ENCODE peak calls at places on chromosomes 13 and 19, in ten cellular contexts. R is cardiac muscle cell; K is neuronal stem cell; L is M059J; A is NCI-H1105 treated with DMSO at 0.1 percent for 48 hours; I is T-helper 17 cell; Q is GM04504; M is iris pigment epithelial cell; C is activated T-helper 2 cell treated with anti-CD3 and anti-CD28 coated beads, Interferon-gamma antibody, Interleukin-2, Interleukin-4, amounts not matched to agents 10 μg/mL and 5 μg/mL and 100 μg/mL, durations not matched to agents 14 hours and 24 hours and 36 hours; Z is NCI-H1092. P is an unnamed sample.

GRCh38 chr13:27789495-27790303 is 2.6 kb upstream of the GSX1 start:
- DNase-seq in I (no peak), C (no peak), Z (no peak), M (no peak), A (no peak), L (no peak), K (no peak), R (no peak), Q (no peak), P (no peak)

GRCh38 chr19:46958542-46958941 is 61.1 kb upstream of the NPAS1 start:
- DNase-seq in R (peak), A (no peak), C (no peak), L (peak), I (no peak), M (peak), Q (peak), K (no peak), Z (no peak), P (no peak)

GRCh38 chr19:52190679-52191293 is 934 bp downstream of the PPP2R1A start:
- DNase-seq in Z (no peak), I (no peak), M (peak), Q (no peak), L (peak), C (no peak), R (peak), A (peak), K (peak), P (no peak)

GRCh38 chr13:26965058-26965380 is 204.4 kb upstream of the GPR12 start:
- DNase-seq in K (no peak), I (no peak), L (no peak), M (no peak), Q (no peak), R (no peak), C (no peak), A (no peak), Z (no peak), P (no peak)

GRCh38 chr19:14686411-14686810 is 3.4 kb upstream of the ZNF333 start:
- DNase-seq in L (peak), C (no peak), I (no peak), R (peak), K (no peak), A (no peak), Q (no peak), Z (peak), M (peak), P (no peak)

GRCh38 chr19:991174-991931 is 7.2 kb downstream of the WDR18 start:
- DNase-seq in C (peak), Q (no peak), R (peak), Z (no peak), I (peak), M (peak), L (no peak), A (no peak), K (no peak), P (no peak)

GRCh38 chr19:4449022-4449825 is 8.4 kb downstream of the UBXN6 start:
- DNase-seq in C (no peak), Z (peak), M (no peak), K (no peak), L (no peak), Q (no peak), I (no peak), R (no peak), A (no peak), P (peak)

GRCh38 chr19:13042443-13043130 is 47.3 kb downstream of the NFIX start:
- DNase-seq in C (no peak), R (peak), I (no peak), A (no peak), Q (no peak), L (no peak), M (peak), K (no peak), Z (no peak), P (no peak)

GRCh38 chr19:30446844-30447243 is 74.7 kb downstream of the ZNF536 start:
- DNase-seq in Q (no peak), Z (no peak), L (no peak), K (no peak), A (no peak), M (no peak), R (no peak), I (no peak), C (no peak), P (no peak)

GRCh38 chr13:91242652-91243051 is 104.8 kb upstream of the MIR17HG start:
- DNase-seq in Z (no peak), R (peak), C (no peak), K (no peak), I (no peak), A (no peak), Q (no peak), L (no peak), M (peak), P (no peak)

GRCh38 chr19:14023404-14024235 is 4.3 kb upstream of the RLN3 start:
- DNase-seq in R (peak), L (peak), Q (no peak), C (no peak), A (no peak), Z (no peak), I (no peak), M (peak), K (no peak), P (no peak)

GRCh38 chr13:30026093-30026492 is 175.7 kb upstream of the UBL3 start:
- DNase-seq in M (peak), R (peak), Q (peak), I (no peak), L (peak), K (no peak), A (no peak), Z (no peak), C (no peak), P (no peak)

GRCh38 chr19:58372311-58373133 is 8.3 kb downstream of the ZNF837 start:
- DNase-seq in C (no peak), R (no peak), Q (no peak), Z (no peak), K (no peak), I (no peak), A (no peak), M (no peak), L (no peak), P (no peak)

GRCh38 chr13:98222081-98222554 is 45.0 kb upstream of the RNF113B start:
- DNase-seq in M (peak), I (no peak), C (no peak), A (no peak), Z (peak), K (no peak), Q (peak), R (peak), L (peak), P (no peak)

GRCh38 chr13:91017669-91018053 is 329.8 kb upstream of the MIR17HG start:
- DNase-seq in Q (no peak), Z (no peak), R (peak), A (no peak), C (no peak), I (no peak), M (no peak), L (peak), K (no peak), P (no peak)

GRCh38 chr13:110915057-110915873 is at the start of gene ANKRD10:
- DNase-seq in L (peak), Z (peak), M (peak), A (peak), Q (peak), K (peak), C (peak), I (peak), R (peak), P (peak)

GRCh38 chr13:21164631-21165030 is 11.7 kb downstream of the SKA3 start:
- DNase-seq in R (no peak), Z (no peak), C (no peak), L (peak), Q (no peak), K (no peak), I (no peak), A (no peak), M (peak), P (no peak)

GRCh38 chr13:78589206-78589605 is 14.1 kb downstream of the POU4F1 start:
- DNase-seq in C (no peak), K (peak), R (peak), Q (no peak), I (no peak), Z (no peak), L (peak), M (no peak), A (no peak), P (no peak)

GRCh38 chr13:61884830-61885229 is 469.2 kb upstream of the PCDH20 start:
- DNase-seq in L (no peak), R (no peak), M (no peak), C (no peak), Z (no peak), I (no peak), Q (no peak), K (no peak), A (no peak), P (no peak)

GRCh38 chr13:40236566-40237168 is 429.8 kb downstream of the FOXO1 start:
- DNase-seq in M (peak), I (no peak), Z (no peak), K (no peak), L (no peak), A (no peak), Q (no peak), R (peak), C (no peak), P (no peak)

GRCh38 chr13:45243072-45243471 is 42.2 kb upstream of the KCTD4 start:
- DNase-seq in R (no peak), A (no peak), I (no peak), Z (no peak), M (no peak), C (no peak), L (no peak), Q (no peak), K (no peak), P (no peak)

GRCh38 chr19:6509118-6509971 is 7.2 kb upstream of the TUBB4A start:
- DNase-seq in I (no peak), A (no peak), K (no peak), L (no peak), C (no peak), Q (no peak), M (no peak), R (no peak), Z (no peak), P (peak)

GRCh38 chr19:4272894-4273293 is 6.2 kb upstream of the SHD start:
- DNase-seq in R (no peak), Z (no peak), A (no peak), Q (no peak), L (no peak), C (no peak), M (no peak), I (no peak), K (no peak), P (no peak)

GRCh38 chr13:53126803-53127202 is 98.2 kb downstream of the OLFM4 start:
- DNase-seq in K (no peak), L (no peak), I (no peak), A (no peak), M (no peak), C (no peak), Z (no peak), Q (no peak), R (peak), P (no peak)

GRCh38 chr13:21674271-21675009 is 3.6 kb downstream of the FGF9 start:
- DNase-seq in K (peak), R (no peak), L (no peak), I (no peak), Q (no peak), C (no peak), A (peak), M (no peak), Z (peak), P (peak)